ENCODE peak calls at places on chromosomes 7 and 10, in eight cellular contexts. One of them, this sample, is unnamed.

GRCh38 chr7:107387077-107387476 is 82.8 kb upstream of the GPR22 start:
- DNase-seq in cardiac muscle cell: peak; percentile 34
- DNase-seq in body of pancreas: no peak
- DNase-seq in psoas muscle: peak; percentile 35
- DNase-seq in colonic mucosa: no peak
- DNase-seq in brain microvascular endothelial cell: peak; percentile 31
- DNase-seq in MM.1S: no peak
- DNase-seq in Peyer's patch: no peak
- DNase-seq in this sample: no peak

GRCh38 chr10:133440633-133441285 is 13.0 kb upstream of the SCART1 start:
- DNase-seq in cardiac muscle cell: no peak
- DNase-seq in body of pancreas: no peak
- DNase-seq in psoas muscle: no peak
- DNase-seq in colonic mucosa: no peak
- DNase-seq in brain microvascular endothelial cell: no peak
- DNase-seq in MM.1S: no peak
- DNase-seq in Peyer's patch: no peak
- DNase-seq in this sample: no peak

GRCh38 chr10:109967739-109968088 is 40.1 kb upstream of the ADD3 start:
- DNase-seq in cardiac muscle cell: no peak
- DNase-seq in body of pancreas: no peak
- DNase-seq in psoas muscle: no peak
- DNase-seq in colonic mucosa: no peak
- DNase-seq in brain microvascular endothelial cell: no peak
- DNase-seq in MM.1S: no peak
- DNase-seq in Peyer's patch: no peak
- DNase-seq in this sample: no peak

GRCh38 chr7:43038229-43038628 is 74.2 kb upstream of the HECW1 start:
- DNase-seq in cardiac muscle cell: no peak
- DNase-seq in body of pancreas: no peak
- DNase-seq in psoas muscle: no peak
- DNase-seq in colonic mucosa: no peak
- DNase-seq in brain microvascular endothelial cell: peak; percentile 65
- DNase-seq in MM.1S: no peak
- DNase-seq in Peyer's patch: no peak
- DNase-seq in this sample: no peak

GRCh38 chr10:79385804-79386531 is 38.7 kb downstream of the PPIF start:
- DNase-seq in cardiac muscle cell: no peak
- DNase-seq in body of pancreas: no peak
- DNase-seq in psoas muscle: no peak
- DNase-seq in colonic mucosa: peak; percentile 17
- DNase-seq in brain microvascular endothelial cell: no peak
- DNase-seq in MM.1S: no peak
- DNase-seq in Peyer's patch: peak; percentile 40
- DNase-seq in this sample: no peak

GRCh38 chr10:67665491-67665890 is 30.5 kb downstream of the CTNNA3 start:
- DNase-seq in cardiac muscle cell: peak; percentile 51
- DNase-seq in body of pancreas: no peak
- DNase-seq in psoas muscle: peak; percentile 21
- DNase-seq in colonic mucosa: no peak
- DNase-seq in brain microvascular endothelial cell: no peak
- DNase-seq in MM.1S: peak; percentile 79
- DNase-seq in Peyer's patch: no peak
- DNase-seq in this sample: peak; percentile 32

GRCh38 chr7:146864644-146865043 is 748.0 kb downstream of the CNTNAP2 start:
- DNase-seq in cardiac muscle cell: no peak
- DNase-seq in body of pancreas: no peak
- DNase-seq in psoas muscle: no peak
- DNase-seq in colonic mucosa: no peak
- DNase-seq in brain microvascular endothelial cell: no peak
- DNase-seq in MM.1S: no peak
- DNase-seq in Peyer's patch: no peak
- DNase-seq in this sample: no peak

GRCh38 chr10:416091-416515 is 273.4 kb downstream of the DIP2C start:
- DNase-seq in cardiac muscle cell: no peak
- DNase-seq in body of pancreas: no peak
- DNase-seq in psoas muscle: no peak
- DNase-seq in colonic mucosa: no peak
- DNase-seq in brain microvascular endothelial cell: no peak
- DNase-seq in MM.1S: no peak
- DNase-seq in Peyer's patch: no peak
- DNase-seq in this sample: no peak

GRCh38 chr7:1675673-1676549 is 5.8 kb downstream of the ELFN1 start:
- DNase-seq in cardiac muscle cell: no peak
- DNase-seq in body of pancreas: no peak
- DNase-seq in psoas muscle: no peak
- DNase-seq in colonic mucosa: no peak
- DNase-seq in brain microvascular endothelial cell: no peak
- DNase-seq in MM.1S: no peak
- DNase-seq in Peyer's patch: peak; percentile 35
- DNase-seq in this sample: no peak

GRCh38 chr7:21851445-21852043 is 94.2 kb downstream of the CDCA7L start:
- DNase-seq in cardiac muscle cell: no peak
- DNase-seq in body of pancreas: no peak
- DNase-seq in psoas muscle: no peak
- DNase-seq in colonic mucosa: no peak
- DNase-seq in brain microvascular endothelial cell: peak; percentile 6
- DNase-seq in MM.1S: no peak
- DNase-seq in Peyer's patch: no peak
- DNase-seq in this sample: no peak

GRCh38 chr10:126137557-126138221 is 241.3 kb downstream of the FANK1 start:
- DNase-seq in cardiac muscle cell: no peak
- DNase-seq in body of pancreas: no peak
- DNase-seq in psoas muscle: no peak
- DNase-seq in colonic mucosa: no peak
- DNase-seq in brain microvascular endothelial cell: peak; percentile 48
- DNase-seq in MM.1S: no peak
- DNase-seq in Peyer's patch: no peak
- DNase-seq in this sample: no peak

GRCh38 chr7:45230611-45231165 is 73.1 kb downstream of the RAMP3 start:
- DNase-seq in cardiac muscle cell: no peak
- DNase-seq in body of pancreas: no peak
- DNase-seq in psoas muscle: no peak
- DNase-seq in colonic mucosa: no peak
- DNase-seq in brain microvascular endothelial cell: no peak
- DNase-seq in MM.1S: no peak
- DNase-seq in Peyer's patch: no peak
- DNase-seq in this sample: no peak

GRCh38 chr10:43125274-43125845 is 12.9 kb upstream of the CSGALNACT2 start:
- DNase-seq in cardiac muscle cell: no peak
- DNase-seq in body of pancreas: no peak
- DNase-seq in psoas muscle: no peak
- DNase-seq in colonic mucosa: peak; percentile 2
- DNase-seq in brain microvascular endothelial cell: no peak
- DNase-seq in MM.1S: no peak
- DNase-seq in Peyer's patch: no peak
- DNase-seq in this sample: no peak

GRCh38 chr7:156778201-156778600 is 114.8 kb downstream of the LMBR1 start:
- DNase-seq in cardiac muscle cell: no peak
- DNase-seq in body of pancreas: no peak
- DNase-seq in psoas muscle: no peak
- DNase-seq in colonic mucosa: no peak
- DNase-seq in brain microvascular endothelial cell: no peak
- DNase-seq in MM.1S: no peak
- DNase-seq in Peyer's patch: no peak
- DNase-seq in this sample: no peak

GRCh38 chr7:154841731-154842331 is 161.1 kb downstream of the PAXIP1 start:
- DNase-seq in cardiac muscle cell: peak; percentile 12
- DNase-seq in body of pancreas: peak; percentile 9
- DNase-seq in psoas muscle: no peak
- DNase-seq in colonic mucosa: no peak
- DNase-seq in brain microvascular endothelial cell: no peak
- DNase-seq in MM.1S: no peak
- DNase-seq in Peyer's patch: no peak
- DNase-seq in this sample: no peak

GRCh38 chr7:129401968-129402860 is 32.0 kb upstream of the STRIP2 start:
- DNase-seq in cardiac muscle cell: no peak
- DNase-seq in body of pancreas: no peak
- DNase-seq in psoas muscle: no peak
- DNase-seq in colonic mucosa: no peak
- DNase-seq in brain microvascular endothelial cell: no peak
- DNase-seq in MM.1S: peak; percentile 76
- DNase-seq in Peyer's patch: no peak
- DNase-seq in this sample: no peak

GRCh38 chr7:101608772-101609713 is 20.1 kb downstream of the MYL10 start:
- DNase-seq in cardiac muscle cell: no peak
- DNase-seq in body of pancreas: peak; percentile 88
- DNase-seq in psoas muscle: no peak
- DNase-seq in colonic mucosa: peak; percentile 78
- DNase-seq in brain microvascular endothelial cell: no peak
- DNase-seq in MM.1S: no peak
- DNase-seq in Peyer's patch: peak; percentile 68
- DNase-seq in this sample: no peak

GRCh38 chr7:92754756-92755581 is 81.4 kb downstream of the CDK6 start:
- DNase-seq in cardiac muscle cell: no peak
- DNase-seq in body of pancreas: no peak
- DNase-seq in psoas muscle: no peak
- DNase-seq in colonic mucosa: no peak
- DNase-seq in brain microvascular endothelial cell: no peak
- DNase-seq in MM.1S: no peak
- DNase-seq in Peyer's patch: no peak
- DNase-seq in this sample: no peak

GRCh38 chr7:24724451-24725190 is 32.6 kb downstream of the GSDME start:
- DNase-seq in cardiac muscle cell: no peak
- DNase-seq in body of pancreas: no peak
- DNase-seq in psoas muscle: no peak
- DNase-seq in colonic mucosa: no peak
- DNase-seq in brain microvascular endothelial cell: no peak
- DNase-seq in MM.1S: no peak
- DNase-seq in Peyer's patch: no peak
- DNase-seq in this sample: no peak

GRCh38 chr7:79984210-79984609 is 150.4 kb upstream of the GNAI1 start:
- DNase-seq in cardiac muscle cell: no peak
- DNase-seq in body of pancreas: no peak
- DNase-seq in psoas muscle: no peak
- DNase-seq in colonic mucosa: no peak
- DNase-seq in brain microvascular endothelial cell: no peak
- DNase-seq in MM.1S: no peak
- DNase-seq in Peyer's patch: no peak
- DNase-seq in this sample: no peak

GRCh38 chr10:121099601-121100000 is 248.4 kb downstream of the WDR11 start:
- DNase-seq in cardiac muscle cell: peak; percentile 63
- DNase-seq in body of pancreas: no peak
- DNase-seq in psoas muscle: no peak
- DNase-seq in colonic mucosa: no peak
- DNase-seq in brain microvascular endothelial cell: no peak
- DNase-seq in MM.1S: no peak
- DNase-seq in Peyer's patch: no peak
- DNase-seq in this sample: no peak

GRCh38 chr7:12683678-12684077 is 3.8 kb upstream of the ARL4A start:
- DNase-seq in cardiac muscle cell: no peak
- DNase-seq in body of pancreas: no peak
- DNase-seq in psoas muscle: no peak
- DNase-seq in colonic mucosa: no peak
- DNase-seq in brain microvascular endothelial cell: no peak
- DNase-seq in MM.1S: no peak
- DNase-seq in Peyer's patch: no peak
- DNase-seq in this sample: no peak
- TF ChIP-seq CTCF in cardiac muscle cell: peak; percentile 39
- TF ChIP-seq CTCF in body of pancreas: peak; percentile 30
- TF ChIP-seq CTCF in psoas muscle: no peak
- TF ChIP-seq CTCF in colonic mucosa: peak; percentile 26
- TF ChIP-seq CTCF in brain microvascular endothelial cell: peak; percentile 37
- TF ChIP-seq CTCF in MM.1S: peak; percentile 17
- TF ChIP-seq CTCF in Peyer's patch: no peak
- TF ChIP-seq CTCF in this sample: no peak

DNA sequence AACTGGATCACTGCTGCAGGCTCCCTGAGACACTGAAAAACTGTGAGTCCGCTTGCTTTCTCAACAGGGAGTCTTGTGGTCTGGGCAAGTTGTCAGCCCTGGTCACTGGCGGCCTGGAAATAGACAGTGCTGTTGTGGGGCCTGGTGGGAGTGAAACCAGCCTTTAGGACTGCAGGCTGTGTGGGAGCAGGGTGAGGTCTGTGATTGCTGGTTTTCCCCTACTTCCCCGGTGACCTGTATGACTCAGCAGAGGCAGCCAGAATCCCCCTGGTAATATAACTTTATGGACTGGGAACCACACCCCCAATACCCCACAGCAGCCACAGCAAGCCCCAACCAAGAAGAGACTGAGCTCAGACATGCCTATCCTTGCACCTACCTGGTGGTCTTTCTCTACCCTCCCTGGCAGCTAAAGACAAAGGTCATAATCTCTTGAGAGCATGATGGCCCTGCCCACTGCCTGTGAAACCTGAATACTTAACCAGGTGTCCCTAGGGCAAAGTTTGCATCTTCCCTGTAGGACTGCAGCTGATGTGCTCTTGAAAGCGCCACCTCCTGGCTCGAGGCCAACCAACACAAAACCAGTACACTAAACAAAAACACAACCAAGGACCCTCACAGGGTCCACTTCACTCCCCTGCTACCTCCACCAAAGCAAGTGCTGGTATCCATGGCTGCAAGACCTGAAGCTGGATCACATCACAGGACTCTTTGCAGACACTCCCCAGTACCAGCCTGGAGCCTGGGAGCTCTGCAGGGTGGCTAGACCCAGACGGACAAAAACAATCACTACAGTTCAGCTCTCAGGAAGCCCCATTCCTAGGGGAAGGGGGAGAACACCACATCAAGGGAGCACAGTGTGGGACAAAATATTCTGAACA is 7.2 kb upstream of the ADAM22 start:
- DNase-seq in cardiac muscle cell: no peak
- DNase-seq in body of pancreas: peak; percentile 53
- DNase-seq in psoas muscle: no peak
- DNase-seq in colonic mucosa: peak; percentile 42
- DNase-seq in brain microvascular endothelial cell: peak; percentile 74
- DNase-seq in MM.1S: peak; percentile 93
- DNase-seq in Peyer's patch: peak; percentile 58
- DNase-seq in this sample: no peak
- H3K27ac ChIP-seq in cardiac muscle cell: no peak overlapping the region
- H3K27ac ChIP-seq in body of pancreas: no peak overlapping the region
- H3K27ac ChIP-seq in psoas muscle: no peak overlapping the region
- H3K27ac ChIP-seq in colonic mucosa: no peak overlapping the region
- H3K27ac ChIP-seq in brain microvascular endothelial cell: no peak overlapping the region
- H3K27ac ChIP-seq in MM.1S: peak overlapping the region; percentile 84
- H3K27ac ChIP-seq in Peyer's patch: no peak overlapping the region
- H3K27ac ChIP-seq in this sample: no peak overlapping the region

GRCh38 chr7:27213150-27213903 is 13.4 kb upstream of the HOXA13 start:
- DNase-seq in cardiac muscle cell: no peak
- DNase-seq in body of pancreas: no peak
- DNase-seq in psoas muscle: no peak
- DNase-seq in colonic mucosa: no peak
- DNase-seq in brain microvascular endothelial cell: no peak
- DNase-seq in MM.1S: no peak
- DNase-seq in Peyer's patch: peak; percentile 46
- DNase-seq in this sample: no peak
- H3K27me3 ChIP-seq in cardiac muscle cell: peaks cover 100% of the 10 kb centered on the region
- H3K27me3 ChIP-seq in body of pancreas: peaks cover 35% of the 10 kb centered on the region
- H3K27me3 ChIP-seq in psoas muscle: peaks cover 18% of the 10 kb centered on the region
- H3K27me3 ChIP-seq in colonic mucosa: peaks cover 8% of the 10 kb centered on the region
- H3K27me3 ChIP-seq in brain microvascular endothelial cell: peaks cover 90% of the 10 kb centered on the region
- H3K27me3 ChIP-seq in MM.1S: no peaks in the 10 kb centered on the region
- H3K27me3 ChIP-seq in Peyer's patch: peaks cover 37% of the 10 kb centered on the region
- H3K27me3 ChIP-seq in this sample: peaks cover 4% of the 10 kb centered on the region

DNA sequence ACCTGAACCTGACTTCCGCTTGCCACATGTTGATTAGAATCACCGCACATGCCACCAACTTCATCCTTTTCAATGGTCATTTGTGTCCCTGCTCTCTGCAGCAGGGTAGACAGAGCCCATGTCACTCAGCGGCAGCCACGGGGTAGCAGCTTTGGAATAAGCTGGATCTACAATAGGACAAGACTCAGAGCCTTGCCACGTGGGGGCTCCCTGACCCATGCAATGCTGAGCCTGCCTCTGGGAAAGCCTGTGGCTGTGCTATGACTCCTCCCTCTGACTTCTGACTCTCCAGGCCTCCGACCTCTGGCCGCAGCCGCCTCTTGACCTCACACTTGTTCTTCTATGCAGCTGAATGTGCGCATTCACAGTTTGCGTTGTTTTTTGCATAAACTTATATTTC is 197.8 kb upstream of the MKI67 start:
- DNase-seq in cardiac muscle cell: peak; percentile 64
- DNase-seq in body of pancreas: no peak
- DNase-seq in psoas muscle: peak; percentile 53
- DNase-seq in colonic mucosa: no peak
- DNase-seq in brain microvascular endothelial cell: no peak
- DNase-seq in MM.1S: peak; percentile 11
- DNase-seq in Peyer's patch: no peak
- DNase-seq in this sample: peak; percentile 34
- TF ChIP-seq CTCF in cardiac muscle cell: no peak
- TF ChIP-seq CTCF in body of pancreas: no peak
- TF ChIP-seq CTCF in psoas muscle: peak; percentile 46
- TF ChIP-seq CTCF in colonic mucosa: no peak
- TF ChIP-seq CTCF in brain microvascular endothelial cell: no peak
- TF ChIP-seq CTCF in MM.1S: peak; percentile 8
- TF ChIP-seq CTCF in Peyer's patch: no peak
- TF ChIP-seq CTCF in this sample: no peak

This sample was measured in testis.